ENCODE peak calls at places on chromosomes 5 and 9, in five cellular contexts. B is endothelial cell of umbilical vein, E is iPS DF 6.9, V is T-helper 9 cell, N is spleen. T is an unnamed sample.

GRCh38 chr5:73763300-73764032 is 137.5 kb downstream of the ARHGEF28 start:
- DNase-seq in B (no peak), E (no peak), V (no peak), N (no peak), T (no peak)

GRCh38 chr9:95437559-95437958 is 79.2 kb downstream of the PTCH1 start:
- DNase-seq in B (no peak), E (no peak), V (no peak), N (no peak), T (no peak)

GRCh38 chr5:33576726-33577620 is 136.2 kb downstream of the TARS1 start:
- DNase-seq in B (no peak), E (no peak), V (no peak), N (no peak), T (no peak)

GRCh38 chr9:133163559-133164208 is at the start of gene GBGT1:
- DNase-seq in B (peak; percentile 55), E (no peak), V (peak; percentile 31), N (peak; percentile 93), T (no peak)

GRCh38 chr9:134591573-134591981 is 50.0 kb upstream of the COL5A1 start:
- DNase-seq in B (no peak), E (no peak), V (no peak), N (no peak), T (no peak)

GRCh38 chr5:31161772-31162171 is 31.7 kb upstream of the CDH6 start:
- DNase-seq in B (no peak), E (no peak), V (no peak), N (no peak), T (peak; percentile 48)

GRCh38 chr5:124888050-124888506 is 141.6 kb upstream of the ZNF608 start:
- DNase-seq in B (no peak), E (no peak), V (no peak), N (no peak), T (no peak)

GRCh38 chr9:107491081-107492053 is 1.8 kb upstream of the KLF4 start:
- DNase-seq in B (peak; percentile 21), E (no peak), V (no peak), N (peak; percentile 76), T (no peak)

GRCh38 chr9:91948423-91949292 is 1.4 kb downstream of the ROR2 start:
- DNase-seq in B (no peak), E (no peak), V (no peak), N (no peak), T (no peak)

T was measured in iPS DF 19.7.